ENCODE peak calls at places on chromosome 7, in ten cellular contexts. W is NCI-H1417; T is activated CD4-positive, alpha-beta T cell treated with anti-CD3 and anti-CD28 coated beads, Interleukin-2, amount 50 U/mL, for 24 hours; P is aorta; Q is GM13976; B is esophagus squamous epithelium; C is uterus; I is NCI-H69; V is naive thymus-derived CD4-positive, alpha-beta T cell; N is A549. R is an unnamed sample.

GRCh38 chr7:51316262-51316665 is 345 bp downstream of the COBL start:
- DNase-seq in W (peak), T (no peak), P (no peak), Q (no peak), B (no peak), C (no peak), I (peak), V (no peak), N (peak), R (no peak)

GRCh38 chr7:154744226-154744860 is 258.6 kb downstream of the PAXIP1 start:
- DNase-seq in W (peak), T (no peak), P (no peak), Q (peak), B (no peak), C (no peak), I (peak), V (no peak), N (peak), R (no peak)

GRCh38 chr7:66352071-66352470 is 146.9 kb downstream of the TPST1 start:
- DNase-seq in W (no peak), T (no peak), P (no peak), Q (peak), B (no peak), C (no peak), I (peak), V (no peak), N (no peak), R (no peak)

GRCh38 chr7:90488220-90488619 is 18.8 kb downstream of the PTTG1IP2 start:
- DNase-seq in W (no peak), T (no peak), P (no peak), Q (no peak), B (no peak), C (no peak), I (no peak), V (no peak), N (no peak), R (no peak)

GRCh38 chr7:108467391-108467790 is 11.2 kb upstream of the NRCAM start:
- DNase-seq in W (no peak), T (no peak), P (no peak), Q (no peak), B (no peak), C (no peak), I (peak), V (no peak), N (no peak), R (no peak)

GRCh38 chr7:40470111-40470736 is 335.4 kb downstream of the SUGCT start:
- DNase-seq in W (no peak), T (no peak), P (peak), Q (no peak), B (no peak), C (no peak), I (no peak), V (no peak), N (no peak), R (no peak)

GRCh38 chr7:16583834-16584233 is 57.2 kb downstream of the LRRC72 start:
- DNase-seq in W (no peak), T (no peak), P (no peak), Q (no peak), B (no peak), C (no peak), I (no peak), V (no peak), N (no peak), R (no peak)

GRCh38 chr7:106345421-106346166 is 60.8 kb upstream of the NAMPT start:
- DNase-seq in W (no peak), T (peak), P (peak), Q (no peak), B (no peak), C (no peak), I (no peak), V (no peak), N (no peak), R (no peak)

GRCh38 chr7:2717905-2718702 is 30.1 kb downstream of the AMZ1 start:
- DNase-seq in W (no peak), T (no peak), P (no peak), Q (no peak), B (no peak), C (no peak), I (no peak), V (no peak), N (no peak), R (no peak)

GRCh38 chr7:46072722-46073121 is 151.7 kb upstream of the IGFBP3 start:
- DNase-seq in W (no peak), T (no peak), P (no peak), Q (no peak), B (no peak), C (no peak), I (no peak), V (no peak), N (no peak), R (no peak)

GRCh38 chr7:152674860-152675760 is 831 bp downstream of the XRCC2 start:
- DNase-seq in W (peak), T (no peak), P (no peak), Q (no peak), B (no peak), C (no peak), I (peak), V (no peak), N (peak), R (no peak)

GRCh38 chr7:144907577-144907976 is 71.7 kb upstream of the TPK1 start:
- DNase-seq in W (no peak), T (no peak), P (no peak), Q (peak), B (no peak), C (no peak), I (peak), V (no peak), N (no peak), R (no peak)

GRCh38 chr7:134782121-134782623 is 2.7 kb downstream of the CALD1 start:
- DNase-seq in W (no peak), T (no peak), P (no peak), Q (no peak), B (no peak), C (no peak), I (no peak), V (no peak), N (no peak), R (no peak)

GRCh38 chr7:135517060-135517459 is 7.2 kb upstream of the CNOT4 start:
- DNase-seq in W (no peak), T (no peak), P (no peak), Q (no peak), B (no peak), C (no peak), I (no peak), V (no peak), N (no peak), R (no peak)

GRCh38 chr7:19051767-19052375 is 65.6 kb downstream of the TWIST1 start:
- DNase-seq in W (peak), T (peak), P (no peak), Q (peak), B (no peak), C (no peak), I (peak), V (no peak), N (peak), R (no peak)

GRCh38 chr7:47329320-47329926 is 252.5 kb downstream of the TNS3 start:
- DNase-seq in W (no peak), T (no peak), P (no peak), Q (no peak), B (no peak), C (no peak), I (no peak), V (no peak), N (no peak), R (no peak)

GRCh38 chr7:134289423-134289822 is 27.3 kb downstream of the SLC35B4 start:
- DNase-seq in W (no peak), T (no peak), P (no peak), Q (no peak), B (no peak), C (no peak), I (no peak), V (no peak), N (no peak), R (no peak)

GRCh38 chr7:139058963-139059362 is 23.1 kb upstream of the ZC3HAV1L start:
- DNase-seq in W (no peak), T (no peak), P (no peak), Q (no peak), B (no peak), C (no peak), I (no peak), V (no peak), N (no peak), R (no peak)

GRCh38 chr7:87206361-87206760 is 13.2 kb downstream of the TMEM243 start:
- DNase-seq in W (no peak), T (no peak), P (no peak), Q (no peak), B (no peak), C (no peak), I (no peak), V (no peak), N (no peak), R (no peak)

GRCh38 chr7:24440851-24441250 is 132.4 kb upstream of the PALS2 start:
- DNase-seq in W (no peak), T (no peak), P (no peak), Q (no peak), B (no peak), C (no peak), I (no peak), V (no peak), N (no peak), R (no peak)

GRCh38 chr7:26065652-26066051 is 86.3 kb upstream of the NFE2L3 start:
- DNase-seq in W (no peak), T (no peak), P (no peak), Q (no peak), B (no peak), C (no peak), I (no peak), V (no peak), N (no peak), R (no peak)

GRCh38 chr7:155610633-155611193 is 33.7 kb upstream of the RBM33 start:
- DNase-seq in W (no peak), T (no peak), P (no peak), Q (no peak), B (no peak), C (no peak), I (peak), V (no peak), N (no peak), R (no peak)

GRCh38 chr7:11517853-11518252 is 314.1 kb downstream of the THSD7A start:
- DNase-seq in W (no peak), T (no peak), P (no peak), Q (no peak), B (no peak), C (no peak), I (peak), V (no peak), N (no peak), R (no peak)